ENCODE peak calls at places on chromosomes 6 and 20, in five cellular contexts. O, I, E, N and B are unnamed samples.

GRCh38 chr6:160217073-160217472 is 41.5 kb downstream of the SLC22A2 start:
- DNase-seq in O (no peak), I (no peak), E (no peak), N (no peak), B (no peak)

GRCh38 chr6:23784313-23784919 is 341.6 kb upstream of the NRSN1 start:
- DNase-seq in O (no peak), I (no peak), E (no peak), N (no peak), B (no peak)

GRCh38 chr20:50885781-50886180 is 45.5 kb downstream of the ADNP start:
- DNase-seq in O (no peak), I (no peak), E (no peak), N (no peak), B (no peak)

GRCh38 chr20:56957737-56958553 is 308.5 kb downstream of the BMP7 start:
- DNase-seq in O (no peak), I (no peak), E (peak), N (no peak), B (no peak)

GRCh38 chr6:87968435-87969278 is 79.0 kb upstream of the SPACA1 start:
- DNase-seq in O (no peak), I (peak), E (peak), N (no peak), B (no peak)

GRCh38 chr20:2780948-2781347 is 19.5 kb downstream of the CPXM1 start:
- DNase-seq in O (no peak), I (no peak), E (no peak), N (no peak), B (no peak)

GRCh38 chr20:6178537-6178936 is 55.7 kb upstream of the FERMT1 start:
- DNase-seq in O (no peak), I (peak), E (peak), N (no peak), B (no peak)

GRCh38 chr6:144384427-144384826 is 99.3 kb downstream of the UTRN start:
- DNase-seq in O (no peak), I (no peak), E (no peak), N (no peak), B (no peak)

GRCh38 chr6:137680678-137681346 is 186.2 kb upstream of the TNFAIP3 start:
- DNase-seq in O (no peak), I (no peak), E (no peak), N (no peak), B (no peak)

GRCh38 chr6:108555399-108556052 is 5.2 kb upstream of the FOXO3 start:
- DNase-seq in O (no peak), I (peak), E (no peak), N (peak), B (no peak)

GRCh38 chr6:37807656-37808055 is 11.9 kb upstream of the ZFAND3 start:
- DNase-seq in O (no peak), I (peak), E (no peak), N (no peak), B (no peak)

GRCh38 chr20:21714297-21715192 is 9.1 kb downstream of the PAX1 start:
- DNase-seq in O (no peak), I (no peak), E (no peak), N (no peak), B (no peak)
- H3K4me3 ChIP-seq in O (no peak), I (no peak), E (no peak), N (no peak), B (no peak)

GRCh38 chr6:2221724-2222274 is 23.6 kb downstream of the GMDS start:
- DNase-seq in O (no peak), I (no peak), E (no peak), N (no peak), B (no peak)
- TF ChIP-seq CTCF in O (no peak), I (no peak), E (no peak), N (no peak), B (no peak)

DNA sequence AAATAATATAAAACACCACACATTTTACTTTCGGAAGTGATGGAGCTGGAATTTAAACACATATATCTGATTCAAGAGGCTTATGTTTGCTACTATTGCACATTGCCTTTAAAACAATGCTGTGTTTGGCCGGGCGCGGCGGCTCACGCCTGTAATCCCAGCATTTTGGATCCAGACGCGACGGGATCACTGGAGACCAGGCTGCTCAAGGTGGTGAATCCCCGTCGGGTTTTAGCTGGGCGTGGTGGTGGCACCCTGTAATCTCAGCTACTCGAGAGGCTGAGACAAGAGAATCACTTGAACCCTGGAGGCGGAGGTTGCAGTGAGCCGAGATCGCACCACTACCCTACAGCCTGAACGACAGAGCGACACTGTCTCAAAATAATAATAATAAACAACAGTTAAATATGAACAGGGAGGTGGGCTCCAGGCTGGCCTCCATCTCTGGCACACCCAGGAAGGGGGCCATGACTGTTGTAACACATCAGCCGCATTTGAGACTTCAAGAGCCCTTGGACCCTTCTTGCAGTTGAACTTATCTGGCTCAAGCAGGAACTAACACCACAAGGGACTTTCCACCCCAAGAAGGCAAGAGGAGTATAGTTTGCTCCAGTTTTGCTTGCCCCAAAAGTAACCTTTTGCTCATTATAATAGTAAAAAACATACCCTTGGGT is 127.1 kb upstream of the ZNF184 start:
- DNase-seq in O (no peak), I (no peak), E (no peak), N (no peak), B (no peak)
- H3K4me3 ChIP-seq in O (no peak), I (no peak), E (no peak), N (no peak), B (no peak)

GRCh38 chr20:44732327-44732726 is 13.3 kb upstream of the KCNK15 start:
- DNase-seq in O (no peak), I (peak), E (no peak), N (no peak), B (no peak)

GRCh38 chr20:44734938-44735337 is 10.7 kb upstream of the KCNK15 start:
- DNase-seq in O (no peak), I (peak), E (peak), N (no peak), B (no peak)

GRCh38 chr20:44735816-44736169 is 9.9 kb upstream of the KCNK15 start:
- DNase-seq in O (no peak), I (no peak), E (no peak), N (no peak), B (no peak)

GRCh38 chr20:44731657-44732056 is 14.0 kb upstream of the KCNK15 start:
- DNase-seq in O (no peak), I (no peak), E (no peak), N (no peak), B (no peak)

GRCh38 chr20:44733341-44734069 is 12.2 kb upstream of the KCNK15 start:
- DNase-seq in O (peak), I (peak), E (peak), N (peak), B (peak)
- TF ChIP-seq CTCF in O (peak), I (peak), E (peak), N (no peak), B (peak)

DNA sequence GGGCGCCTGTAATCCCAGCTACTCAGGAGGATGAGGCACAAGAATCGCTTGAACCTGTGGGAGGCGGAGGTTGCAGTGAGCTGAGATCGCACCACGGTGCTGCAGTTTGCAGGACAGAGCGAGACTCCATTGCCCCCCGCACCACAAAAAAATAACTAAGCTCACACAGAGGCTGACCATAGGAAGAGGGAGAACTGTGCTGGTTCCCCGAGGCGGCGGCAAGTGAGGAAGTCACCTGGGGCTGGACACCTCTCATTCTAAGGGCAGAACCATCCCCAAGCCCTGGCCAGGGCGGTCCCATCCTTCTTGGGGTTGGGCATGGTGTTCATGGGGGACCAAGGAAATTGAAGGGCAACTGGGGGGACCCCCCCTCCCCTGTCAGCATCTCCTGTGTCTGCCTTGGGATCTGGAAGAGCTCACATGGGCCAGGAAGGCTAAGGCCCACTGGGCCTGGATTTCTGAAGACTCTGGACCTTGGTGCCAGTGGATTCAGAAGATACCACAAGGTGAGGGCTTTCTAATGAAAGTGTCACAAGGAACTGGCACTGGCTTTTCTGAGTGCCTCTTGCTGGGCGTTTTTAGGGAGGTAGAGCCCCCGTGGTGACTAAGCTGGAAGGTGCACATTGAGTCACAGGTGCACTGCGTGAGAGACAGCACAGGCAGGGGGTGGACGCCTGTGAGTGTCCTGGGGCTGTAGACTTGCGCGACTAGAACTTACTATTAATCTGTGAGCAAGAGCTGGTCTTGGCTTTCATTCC is 11.5 kb downstream of the IRF4 start:
- DNase-seq in O (no peak), I (no peak), E (no peak), N (no peak), B (no peak)
- H3K4me3 ChIP-seq in O (no peak), I (no peak), E (no peak), N (no peak), B (no peak)

GRCh38 chr6:163290545-163291274 is 123.8 kb upstream of the QKI start:
- DNase-seq in O (no peak), I (no peak), E (no peak), N (no peak), B (no peak)
- TF ChIP-seq CTCF in O (no peak), I (no peak), E (no peak), N (no peak), B (no peak)

DNA sequence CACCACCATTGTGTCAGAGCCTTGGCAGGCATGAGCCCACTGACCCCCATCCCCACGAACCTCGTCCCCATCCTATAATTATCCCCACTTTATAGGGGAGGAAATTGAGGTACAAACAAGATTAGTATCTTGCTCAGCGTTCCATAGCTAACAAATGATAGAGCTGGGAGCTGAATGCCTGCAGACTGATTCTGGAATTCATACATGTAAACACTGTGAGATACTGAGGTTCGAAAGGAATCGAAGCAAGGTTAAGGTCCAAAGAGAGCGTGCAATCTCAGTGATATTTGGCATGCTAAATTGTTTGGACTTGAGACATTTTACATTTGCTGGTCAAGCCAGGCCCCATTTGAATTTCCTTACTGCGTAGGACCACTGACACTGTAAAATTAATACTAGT is 746.6 kb downstream of the COL12A1 start:
- DNase-seq in O (no peak), I (no peak), E (no peak), N (no peak), B (no peak)
- H3K4me3 ChIP-seq in O (no peak), I (no peak), E (no peak), N (no peak), B (no peak)

GRCh38 chr6:30611150-30611855 is 5.7 kb downstream of the PPP1R10 start:
- DNase-seq in O (no peak), I (no peak), E (no peak), N (no peak), B (no peak)

GRCh38 chr6:30613251-30614043 is 3.6 kb downstream of the PPP1R10 start:
- DNase-seq in O (no peak), I (peak), E (no peak), N (no peak), B (no peak)

GRCh38 chr6:30612687-30613248 is 4.3 kb downstream of the PPP1R10 start:
- DNase-seq in O (no peak), I (no peak), E (no peak), N (no peak), B (no peak)

GRCh38 chr6:30612213-30612612 is 4.8 kb downstream of the PPP1R10 start:
- DNase-seq in O (no peak), I (peak), E (no peak), N (no peak), B (no peak)

GRCh38 chr6:30611856-30612194 is 5.2 kb downstream of the PPP1R10 start:
- DNase-seq in O (no peak), I (no peak), E (no peak), N (no peak), B (no peak)
- TF ChIP-seq CTCF in O (no peak), I (no peak), E (no peak), N (no peak), B (no peak)

DNA sequence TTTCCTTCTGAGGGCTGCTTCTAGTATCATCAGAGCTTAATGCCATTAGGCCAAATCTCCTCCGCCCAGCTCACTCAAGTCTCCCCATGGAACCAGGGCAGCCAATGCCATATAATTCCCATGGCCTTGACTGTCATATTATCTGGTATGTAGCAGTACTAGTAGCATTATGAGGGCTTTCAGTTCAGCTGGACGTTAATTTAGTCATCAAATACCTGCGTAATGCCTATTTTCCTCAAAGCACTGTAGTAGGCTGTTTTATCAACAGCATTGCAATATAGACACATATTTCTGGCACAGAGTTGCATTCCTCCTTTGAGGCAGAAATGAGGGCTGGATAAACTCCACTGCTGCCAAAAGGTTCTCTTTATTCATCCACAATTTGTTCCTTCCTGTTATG is 1.7 kb downstream of the KCTD20 start:
- DNase-seq in O (no peak), I (peak), E (no peak), N (no peak), B (no peak)
- H3K4me3 ChIP-seq in O (peak), I (peak), E (peak), N (no peak), B (peak)

DNA sequence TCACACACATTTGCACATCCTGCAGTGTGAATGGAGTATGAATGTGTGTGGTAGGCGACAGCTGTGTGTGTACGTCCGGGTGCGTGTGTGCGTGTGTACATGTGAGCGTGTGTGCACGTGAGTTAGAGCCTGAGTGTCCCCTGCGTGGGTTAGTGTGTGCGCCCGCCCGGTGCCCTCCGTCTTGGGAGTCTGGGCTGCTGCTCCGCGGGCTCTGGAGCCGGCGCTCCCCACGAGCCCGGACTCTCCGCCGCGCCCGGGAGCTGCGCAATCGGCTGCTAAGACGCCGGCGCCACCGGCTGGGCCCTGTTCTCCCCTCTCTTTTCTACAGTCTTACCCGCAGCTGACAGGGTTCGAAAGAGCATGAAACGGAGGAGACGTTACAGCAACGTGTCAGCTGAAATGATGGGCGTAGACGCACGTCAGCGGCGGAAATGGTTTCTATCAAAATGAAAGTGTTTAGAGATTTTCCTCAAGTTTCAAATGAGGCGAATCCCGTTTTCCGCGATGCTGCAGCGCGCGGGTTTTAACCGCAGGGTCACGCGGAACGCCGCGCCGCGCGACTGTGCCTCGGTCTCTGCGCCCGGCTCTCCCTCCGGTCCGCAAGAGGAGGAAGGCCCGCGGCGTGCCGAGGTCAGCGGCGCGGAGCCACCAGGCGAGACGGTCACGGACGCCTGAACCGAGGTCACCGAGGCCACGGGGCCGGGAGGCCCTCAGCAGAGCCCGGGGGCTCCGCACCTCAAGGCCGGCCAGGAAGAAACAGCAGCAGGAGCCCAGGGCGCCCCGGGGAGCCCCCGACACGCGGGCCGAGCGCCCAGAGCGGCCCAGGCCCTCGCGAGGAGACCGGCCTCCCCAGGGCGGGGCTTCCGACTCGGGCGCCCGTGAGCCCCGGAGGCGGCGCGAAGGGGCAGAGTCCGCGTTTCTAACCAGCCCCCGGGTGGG is 95.3 kb upstream of the BHLHE23 start:
- DNase-seq in O (peak), I (peak), E (peak), N (no peak), B (peak)
- TF ChIP-seq CTCF in O (no peak), I (no peak), E (no peak), N (no peak), B (no peak)